ENCODE peak calls at places on chromosomes 5 and 9, in seven cellular contexts. I is IMR-90, E is H9, J is GM23248, N is K562, S is neural progenitor cell, D is Karpas-422. Z is an unnamed sample.

GRCh38 chr9:87742813-87743428 is 17.0 kb downstream of the CTSL start:
- DNase-seq in E (no peak), J (peak; percentile 12), S (no peak), D (no peak), I (peak; percentile 12), N (peak; percentile 57), Z (no peak)

GRCh38 chr9:89453452-89453851 is 44.5 kb downstream of the SEMA4D start:
- DNase-seq in I (no peak), J (no peak), E (no peak), S (no peak), D (no peak), N (no peak), Z (no peak)

GRCh38 chr9:122180633-122181032 is 20.9 kb downstream of the MORN5 start:
- DNase-seq in D (no peak), S (no peak), N (peak; percentile 60), E (no peak), J (peak; percentile 91), I (peak; percentile 88), Z (peak; percentile 59)

GRCh38 chr5:22835630-22836029 is 17.5 kb downstream of the CDH12 start:
- DNase-seq in S (peak; percentile 26), J (no peak), E (no peak), I (no peak), N (no peak), D (no peak), Z (no peak)

GRCh38 chr5:68290260-68290674 is 74.7 kb downstream of the PIK3R1 start:
- DNase-seq in S (no peak), J (peak; percentile 70), I (peak; percentile 54), E (no peak), D (no peak), N (peak; percentile 71), Z (peak; percentile 68)

GRCh38 chr5:27087820-27088219 is 49.4 kb upstream of the CDH9 start:
- DNase-seq in J (no peak), I (no peak), N (no peak), S (no peak), E (no peak), D (no peak), Z (no peak)

GRCh38 chr9:87862536-87863268 is 20.0 kb upstream of the SPATA31E1 start:
- DNase-seq in D (peak; percentile 15), N (no peak), I (peak; percentile 88), J (peak; percentile 87), S (no peak), E (no peak), Z (peak; percentile 87)

GRCh38 chr9:75996726-75997125 is 106.3 kb downstream of the PCSK5 start:
- DNase-seq in N (no peak), E (no peak), J (no peak), D (no peak), S (no peak), I (no peak), Z (no peak)

GRCh38 chr9:7147136-7148090 is 389.6 kb downstream of the KDM4C start:
- DNase-seq in J (no peak), E (no peak), D (no peak), I (peak; percentile 27), N (no peak), S (no peak), Z (peak; percentile 22)

GRCh38 chr5:111394580-111394979 is 117.8 kb downstream of the STARD4 start:
- DNase-seq in I (peak; percentile 91), D (no peak), E (no peak), S (no peak), N (no peak), J (peak; percentile 87), Z (peak; percentile 73)

GRCh38 chr5:43409809-43410271 is 2.4 kb downstream of the CCL28 start:
- DNase-seq in D (no peak), N (no peak), S (no peak), I (no peak), J (no peak), E (no peak), Z (no peak)

GRCh38 chr9:131739988-131740648 is at the start of gene RAPGEF1:
- DNase-seq in J (peak; percentile 76), I (no peak), E (peak; percentile 66), N (peak; percentile 86), D (peak; percentile 90), S (peak; percentile 84), Z (peak; percentile 35)

GRCh38 chr9:6852243-6852963 is 94.6 kb downstream of the KDM4C start:
- DNase-seq in E (no peak), S (no peak), I (peak; percentile 56), D (no peak), J (peak; percentile 50), N (no peak), Z (peak; percentile 67)

GRCh38 chr5:1051366-1051720 is 42.7 kb downstream of the NKD2 start:
- DNase-seq in D (no peak), S (no peak), J (no peak), N (no peak), E (no peak), I (no peak), Z (no peak)

GRCh38 chr9:112299514-112299913 is 33.9 kb downstream of the PTBP3 start:
- DNase-seq in S (no peak), D (no peak), I (peak; percentile 60), J (peak; percentile 65), N (no peak), E (no peak), Z (peak; percentile 61)

GRCh38 chr5:96857924-96858323 is 18.4 kb upstream of the ERAP2 start:
- DNase-seq in S (no peak), N (no peak), E (no peak), D (no peak), I (no peak), J (no peak), Z (no peak)

GRCh38 chr5:78983601-78984000 is 1.5 kb downstream of the ARSB start:
- DNase-seq in N (no peak), I (no peak), S (no peak), J (no peak), D (peak; percentile 45), E (no peak), Z (no peak)

GRCh38 chr9:37197158-37198033 is 77.0 kb downstream of the ZCCHC7 start:
- DNase-seq in I (peak; percentile 77), N (peak; percentile 94), S (peak; percentile 76), J (peak; percentile 24), E (no peak), D (peak; percentile 94), Z (peak; percentile 45)

GRCh38 chr5:2840372-2840915 is 89.0 kb upstream of the IRX2 start:
- DNase-seq in S (no peak), E (no peak), N (no peak), J (no peak), D (no peak), I (no peak), Z (no peak)

GRCh38 chr9:91176426-91176825 is 185.3 kb downstream of the AUH start:
- DNase-seq in S (no peak), I (no peak), J (no peak), N (no peak), E (no peak), D (no peak), Z (no peak)

GRCh38 chr9:91174772-91175171 is 186.9 kb downstream of the AUH start:
- DNase-seq in D (no peak), N (no peak), J (no peak), S (no peak), E (no peak), I (no peak), Z (no peak)

GRCh38 chr9:91178281-91179236 is 183.2 kb downstream of the AUH start:
- DNase-seq in N (no peak), I (no peak), D (no peak), E (no peak), S (no peak), J (no peak), Z (no peak)

GRCh38 chr9:91177661-91178280 is 183.9 kb downstream of the AUH start:
- DNase-seq in E (no peak), S (no peak), I (peak; percentile 65), N (no peak), J (peak; percentile 38), D (no peak), Z (peak; percentile 66)

GRCh38 chr9:91177081-91177480 is 184.6 kb downstream of the AUH start:
- DNase-seq in S (no peak), J (no peak), I (no peak), D (no peak), N (no peak), E (no peak), Z (no peak)
- H3K27ac ChIP-seq in S (no peak overlapping the region), J (no peak overlapping the region), I (no peak overlapping the region), D (no peak overlapping the region), N (no peak overlapping the region), E (no peak overlapping the region), Z (no peak overlapping the region)

GRCh38 chr5:131382407-131383395 is 118.8 kb downstream of the CDC42SE2 start:
- DNase-seq in E (peak; percentile 54), N (peak; percentile 77), I (peak; percentile 58), D (peak; percentile 88), J (peak; percentile 51), S (peak; percentile 66), Z (peak; percentile 52)

GRCh38 chr5:131379723-131380122 is 115.9 kb downstream of the CDC42SE2 start:
- DNase-seq in I (peak; percentile 79), J (no peak), D (no peak), E (no peak), N (no peak), S (no peak), Z (peak; percentile 83)

GRCh38 chr5:131379071-131379538 is 115.3 kb downstream of the CDC42SE2 start:
- DNase-seq in S (no peak), N (no peak), J (no peak), I (peak; percentile 18), E (no peak), D (no peak), Z (peak; percentile 15)

GRCh38 chr5:131381792-131382191 is 117.9 kb downstream of the CDC42SE2 start:
- DNase-seq in D (no peak), N (no peak), E (no peak), I (no peak), J (no peak), S (no peak), Z (no peak)

GRCh38 chr5:131381011-131381410 is 117.2 kb downstream of the CDC42SE2 start:
- DNase-seq in E (no peak), D (no peak), I (peak; percentile 25), N (no peak), J (no peak), S (no peak), Z (peak; percentile 63)
- H3K4me1 ChIP-seq in E (no peaks in the 10 kb centered on the region), D (peaks cover 50% of the 10 kb centered on the region), I (peaks cover 17% of the 10 kb centered on the region), N (peaks cover 10% of the 10 kb centered on the region), J (peaks cover 8% of the 10 kb centered on the region), S (no peaks in the 10 kb centered on the region), Z (peaks cover 11% of the 10 kb centered on the region)

GRCh38 chr9:82367929-82368328 is 379.4 kb downstream of the SPATA31D1 start:
- DNase-seq in E (no peak), N (no peak), D (no peak), S (no peak), J (no peak), I (no peak), Z (no peak)
- H3K9ac ChIP-seq in E (no peak overlapping the region), N (no peak overlapping the region), D (no peak overlapping the region), S (no peak overlapping the region), J (no peak overlapping the region), I (no peak overlapping the region), Z (no peak overlapping the region)

DNA sequence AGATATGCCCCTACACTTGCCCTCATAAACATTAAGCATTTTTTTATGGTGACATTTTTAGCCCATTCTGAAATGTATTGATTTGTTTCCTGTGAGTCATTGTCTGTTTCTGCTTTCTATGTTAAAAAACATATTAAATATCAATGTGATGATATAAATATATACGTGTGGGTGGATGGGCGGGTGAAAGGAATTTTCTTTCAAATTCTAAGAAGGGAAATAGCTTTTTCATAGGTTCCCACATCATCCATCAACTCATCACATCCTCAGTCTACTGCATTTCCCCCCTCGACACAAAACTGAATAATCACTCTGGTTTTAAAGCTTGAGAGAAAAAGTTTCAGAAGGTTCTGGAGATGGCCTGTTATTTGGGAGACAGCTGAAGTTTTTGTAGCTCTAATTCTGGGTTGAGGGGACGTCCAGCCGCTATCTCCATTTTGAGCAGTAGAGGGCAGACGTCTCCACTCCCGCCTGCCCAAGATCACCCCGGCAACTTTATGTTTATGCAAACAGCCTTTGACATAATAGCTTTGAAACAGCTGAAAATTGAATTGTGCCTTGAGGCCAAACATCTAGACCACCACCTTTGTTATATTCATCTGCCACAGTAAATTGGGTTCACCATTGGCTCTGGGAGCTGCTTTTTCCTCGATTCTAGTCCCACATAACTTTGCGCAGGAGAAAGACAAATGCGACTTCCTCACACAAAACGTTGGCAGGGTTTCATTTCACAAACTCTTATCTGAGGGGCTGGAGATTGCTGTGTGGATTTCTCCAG is 216.2 kb upstream of the CLINT1 start:
- DNase-seq in J (peak; percentile 89), D (peak; percentile 82), S (peak; percentile 69), I (peak; percentile 61), N (peak; percentile 60), E (peak; percentile 68), Z (peak; percentile 71)
- H3K27ac ChIP-seq in J (peak overlapping the region; percentile 91), D (no peak overlapping the region), S (no peak overlapping the region), I (no peak overlapping the region), N (no peak overlapping the region), E (no peak overlapping the region), Z (peak overlapping the region; percentile 53)

Z was measured in fibroblast of lung.